ENCODE peak calls at places on chromosome 11, in ten cellular contexts. One of them, this sample, is unnamed.

GRCh38 chr11:89184021-89184420 is 6.3 kb downstream of the TYR start:
- DNase-seq in ovary: no peak
- DNase-seq in breast epithelium: no peak
- DNase-seq in suprapubic skin: no peak
- DNase-seq in K562: no peak
- DNase-seq in GM12878: no peak
- DNase-seq in HCT116: no peak
- DNase-seq in Peyer's patch: no peak
- DNase-seq in gastrocnemius medialis: no peak
- DNase-seq in tibial nerve: no peak
- DNase-seq in this sample: no peak

GRCh38 chr11:63273685-63274084 is 30.3 kb upstream of the SLC22A25 start:
- DNase-seq in ovary: no peak
- DNase-seq in breast epithelium: no peak
- DNase-seq in suprapubic skin: no peak
- DNase-seq in K562: no peak
- DNase-seq in GM12878: no peak
- DNase-seq in HCT116: no peak
- DNase-seq in Peyer's patch: no peak
- DNase-seq in gastrocnemius medialis: no peak
- DNase-seq in tibial nerve: no peak
- DNase-seq in this sample: no peak

GRCh38 chr11:465896-466538 is 15.9 kb downstream of the PTDSS2 start:
- DNase-seq in ovary: no peak
- DNase-seq in breast epithelium: no peak
- DNase-seq in suprapubic skin: no peak
- DNase-seq in K562: no peak
- DNase-seq in GM12878: no peak
- DNase-seq in HCT116: no peak
- DNase-seq in Peyer's patch: no peak
- DNase-seq in gastrocnemius medialis: no peak
- DNase-seq in tibial nerve: no peak
- DNase-seq in this sample: no peak

GRCh38 chr11:11464555-11464954 is 111.5 kb upstream of the CSNK2A3 start:
- DNase-seq in ovary: no peak
- DNase-seq in breast epithelium: no peak
- DNase-seq in suprapubic skin: no peak
- DNase-seq in K562: no peak
- DNase-seq in GM12878: no peak
- DNase-seq in HCT116: no peak
- DNase-seq in Peyer's patch: no peak
- DNase-seq in gastrocnemius medialis: no peak
- DNase-seq in tibial nerve: no peak
- DNase-seq in this sample: no peak

GRCh38 chr11:126034026-126034822 is 28.4 kb downstream of the CDON start:
- DNase-seq in ovary: no peak
- DNase-seq in breast epithelium: no peak
- DNase-seq in suprapubic skin: no peak
- DNase-seq in K562: no peak
- DNase-seq in GM12878: no peak
- DNase-seq in HCT116: no peak
- DNase-seq in Peyer's patch: no peak
- DNase-seq in gastrocnemius medialis: no peak
- DNase-seq in tibial nerve: no peak
- DNase-seq in this sample: no peak

GRCh38 chr11:39990413-39990812 is 1469.0 kb downstream of the LRRC4C start:
- DNase-seq in ovary: no peak
- DNase-seq in breast epithelium: no peak
- DNase-seq in suprapubic skin: no peak
- DNase-seq in K562: no peak
- DNase-seq in GM12878: no peak
- DNase-seq in HCT116: no peak
- DNase-seq in Peyer's patch: no peak
- DNase-seq in gastrocnemius medialis: no peak
- DNase-seq in tibial nerve: no peak
- DNase-seq in this sample: no peak

GRCh38 chr11:12546660-12547059 is 127.6 kb upstream of the TEAD1 start:
- DNase-seq in ovary: no peak
- DNase-seq in breast epithelium: no peak
- DNase-seq in suprapubic skin: no peak
- DNase-seq in K562: no peak
- DNase-seq in GM12878: no peak
- DNase-seq in HCT116: no peak
- DNase-seq in Peyer's patch: no peak
- DNase-seq in gastrocnemius medialis: no peak
- DNase-seq in tibial nerve: no peak
- DNase-seq in this sample: no peak

GRCh38 chr11:114399903-114400221 is 449 bp downstream of the C11orf71 start:
- DNase-seq in ovary: no peak
- DNase-seq in breast epithelium: peak
- DNase-seq in suprapubic skin: peak
- DNase-seq in K562: no peak
- DNase-seq in GM12878: peak
- DNase-seq in HCT116: no peak
- DNase-seq in Peyer's patch: no peak
- DNase-seq in gastrocnemius medialis: peak
- DNase-seq in tibial nerve: peak
- DNase-seq in this sample: no peak

GRCh38 chr11:64472593-64473455 is 113.9 kb downstream of the RPS6KA4 start:
- DNase-seq in ovary: no peak
- DNase-seq in breast epithelium: no peak
- DNase-seq in suprapubic skin: no peak
- DNase-seq in K562: peak
- DNase-seq in GM12878: no peak
- DNase-seq in HCT116: no peak
- DNase-seq in Peyer's patch: no peak
- DNase-seq in gastrocnemius medialis: no peak
- DNase-seq in tibial nerve: no peak
- DNase-seq in this sample: peak

GRCh38 chr11:69942333-69942820 is 123.2 kb upstream of the FGF3 start:
- DNase-seq in ovary: no peak
- DNase-seq in breast epithelium: no peak
- DNase-seq in suprapubic skin: no peak
- DNase-seq in K562: no peak
- DNase-seq in GM12878: no peak
- DNase-seq in HCT116: no peak
- DNase-seq in Peyer's patch: peak
- DNase-seq in gastrocnemius medialis: no peak
- DNase-seq in tibial nerve: no peak
- DNase-seq in this sample: no peak

GRCh38 chr11:74676596-74676995 is 54.6 kb downstream of the CHRDL2 start:
- DNase-seq in ovary: no peak
- DNase-seq in breast epithelium: no peak
- DNase-seq in suprapubic skin: no peak
- DNase-seq in K562: no peak
- DNase-seq in GM12878: no peak
- DNase-seq in HCT116: no peak
- DNase-seq in Peyer's patch: no peak
- DNase-seq in gastrocnemius medialis: no peak
- DNase-seq in tibial nerve: no peak
- DNase-seq in this sample: no peak

GRCh38 chr11:65316979-65317786 is 2.5 kb downstream of the CDC42EP2 start:
- DNase-seq in ovary: peak
- DNase-seq in breast epithelium: peak
- DNase-seq in suprapubic skin: peak
- DNase-seq in K562: no peak
- DNase-seq in GM12878: no peak
- DNase-seq in HCT116: peak
- DNase-seq in Peyer's patch: peak
- DNase-seq in gastrocnemius medialis: peak
- DNase-seq in tibial nerve: peak
- DNase-seq in this sample: no peak

GRCh38 chr11:111540114-111540920 is at the start of gene LAYN:
- DNase-seq in ovary: peak
- DNase-seq in breast epithelium: peak
- DNase-seq in suprapubic skin: no peak
- DNase-seq in K562: no peak
- DNase-seq in GM12878: no peak
- DNase-seq in HCT116: no peak
- DNase-seq in Peyer's patch: peak
- DNase-seq in gastrocnemius medialis: peak
- DNase-seq in tibial nerve: no peak
- DNase-seq in this sample: peak

DNA sequence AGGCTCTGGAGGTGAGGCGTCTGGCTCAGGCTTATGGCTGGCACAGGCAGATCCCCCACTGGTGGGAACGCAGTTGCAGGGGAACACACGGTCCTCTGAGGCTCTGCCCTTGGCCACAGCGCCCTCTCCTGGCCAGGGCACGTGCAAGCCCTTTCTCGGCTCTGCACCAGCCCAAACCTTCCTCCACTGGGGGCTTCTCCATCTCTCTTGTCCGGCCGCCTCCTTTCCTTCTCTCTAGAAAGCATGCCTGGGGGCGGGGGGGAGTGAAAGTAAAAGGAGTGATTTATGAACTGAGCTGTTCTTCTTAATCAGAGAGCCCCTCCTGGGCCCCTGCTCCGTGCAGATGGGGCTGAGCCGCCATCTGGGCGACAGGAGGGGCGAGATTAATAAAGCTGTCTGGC is 56.5 kb downstream of the TP53I11 start:
- DNase-seq in ovary: peak
- DNase-seq in breast epithelium: no peak
- DNase-seq in suprapubic skin: no peak
- DNase-seq in K562: peak
- DNase-seq in GM12878: no peak
- DNase-seq in HCT116: peak
- DNase-seq in Peyer's patch: peak
- DNase-seq in gastrocnemius medialis: no peak
- DNase-seq in tibial nerve: peak
- DNase-seq in this sample: peak
- TF ChIP-seq POLR2A in ovary: no peak
- TF ChIP-seq POLR2A in breast epithelium: no peak
- TF ChIP-seq POLR2A in suprapubic skin: no peak
- TF ChIP-seq POLR2A in K562: no peak
- TF ChIP-seq POLR2A in GM12878: no peak
- TF ChIP-seq POLR2A in HCT116: no peak
- TF ChIP-seq POLR2A in Peyer's patch: no peak
- TF ChIP-seq POLR2A in gastrocnemius medialis: no peak
- TF ChIP-seq POLR2A in tibial nerve: no peak
- TF ChIP-seq POLR2A in this sample: no peak

GRCh38 chr11:27471588-27472397 is 797 bp downstream of the LGR4 start:
- DNase-seq in ovary: peak
- DNase-seq in breast epithelium: peak
- DNase-seq in suprapubic skin: peak
- DNase-seq in K562: peak
- DNase-seq in GM12878: no peak
- DNase-seq in HCT116: no peak
- DNase-seq in Peyer's patch: peak
- DNase-seq in gastrocnemius medialis: peak
- DNase-seq in tibial nerve: no peak
- DNase-seq in this sample: peak
- TF ChIP-seq POLR2A in ovary: no peak
- TF ChIP-seq POLR2A in breast epithelium: no peak
- TF ChIP-seq POLR2A in suprapubic skin: no peak
- TF ChIP-seq POLR2A in K562: no peak
- TF ChIP-seq POLR2A in GM12878: no peak
- TF ChIP-seq POLR2A in HCT116: no peak
- TF ChIP-seq POLR2A in Peyer's patch: no peak
- TF ChIP-seq POLR2A in gastrocnemius medialis: no peak
- TF ChIP-seq POLR2A in tibial nerve: no peak
- TF ChIP-seq POLR2A in this sample: no peak

GRCh38 chr11:104000798-104001197 is 35.6 kb upstream of the DDI1 start:
- DNase-seq in ovary: no peak
- DNase-seq in breast epithelium: no peak
- DNase-seq in suprapubic skin: no peak
- DNase-seq in K562: no peak
- DNase-seq in GM12878: no peak
- DNase-seq in HCT116: no peak
- DNase-seq in Peyer's patch: no peak
- DNase-seq in gastrocnemius medialis: no peak
- DNase-seq in tibial nerve: no peak
- DNase-seq in this sample: no peak

GRCh38 chr11:104003491-104003890 is 32.9 kb upstream of the DDI1 start:
- DNase-seq in ovary: no peak
- DNase-seq in breast epithelium: no peak
- DNase-seq in suprapubic skin: no peak
- DNase-seq in K562: no peak
- DNase-seq in GM12878: no peak
- DNase-seq in HCT116: no peak
- DNase-seq in Peyer's patch: no peak
- DNase-seq in gastrocnemius medialis: no peak
- DNase-seq in tibial nerve: no peak
- DNase-seq in this sample: no peak

GRCh38 chr11:103998826-103999390 is 37.5 kb upstream of the DDI1 start:
- DNase-seq in ovary: no peak
- DNase-seq in breast epithelium: no peak
- DNase-seq in suprapubic skin: no peak
- DNase-seq in K562: no peak
- DNase-seq in GM12878: no peak
- DNase-seq in HCT116: no peak
- DNase-seq in Peyer's patch: no peak
- DNase-seq in gastrocnemius medialis: no peak
- DNase-seq in tibial nerve: no peak
- DNase-seq in this sample: no peak

GRCh38 chr11:104005234-104005855 is 31.1 kb upstream of the DDI1 start:
- DNase-seq in ovary: no peak
- DNase-seq in breast epithelium: no peak
- DNase-seq in suprapubic skin: no peak
- DNase-seq in K562: no peak
- DNase-seq in GM12878: no peak
- DNase-seq in HCT116: no peak
- DNase-seq in Peyer's patch: no peak
- DNase-seq in gastrocnemius medialis: no peak
- DNase-seq in tibial nerve: no peak
- DNase-seq in this sample: no peak

DNA sequence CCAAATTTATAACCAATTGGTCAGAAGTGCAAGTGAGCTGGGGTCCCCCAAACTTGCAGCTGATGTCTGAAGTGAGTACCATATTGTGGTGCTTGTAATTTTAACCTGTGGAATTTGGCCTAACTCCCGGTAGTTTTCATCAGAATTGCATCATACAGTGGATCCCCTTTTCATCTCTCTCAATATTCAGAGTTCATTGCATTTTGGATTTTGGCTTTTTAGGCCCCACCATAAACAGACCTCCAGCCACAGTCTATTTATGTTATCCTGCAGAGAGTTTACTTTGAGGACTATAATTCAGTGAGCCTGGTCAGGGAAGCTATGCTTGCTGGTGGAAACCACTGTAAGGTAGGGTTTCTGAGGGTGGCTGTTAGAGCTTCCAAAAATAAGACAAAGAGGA is 35.0 kb upstream of the DDI1 start:
- DNase-seq in ovary: no peak
- DNase-seq in breast epithelium: no peak
- DNase-seq in suprapubic skin: no peak
- DNase-seq in K562: no peak
- DNase-seq in GM12878: no peak
- DNase-seq in HCT116: no peak
- DNase-seq in Peyer's patch: no peak
- DNase-seq in gastrocnemius medialis: no peak
- DNase-seq in tibial nerve: no peak
- DNase-seq in this sample: peak
- TF ChIP-seq POLR2A in ovary: no peak
- TF ChIP-seq POLR2A in breast epithelium: no peak
- TF ChIP-seq POLR2A in suprapubic skin: no peak
- TF ChIP-seq POLR2A in K562: no peak
- TF ChIP-seq POLR2A in GM12878: no peak
- TF ChIP-seq POLR2A in HCT116: no peak
- TF ChIP-seq POLR2A in Peyer's patch: no peak
- TF ChIP-seq POLR2A in gastrocnemius medialis: no peak
- TF ChIP-seq POLR2A in tibial nerve: no peak
- TF ChIP-seq POLR2A in this sample: no peak

GRCh38 chr11:48066881-48067800 is 86.8 kb downstream of the PTPRJ start:
- DNase-seq in ovary: no peak
- DNase-seq in breast epithelium: no peak
- DNase-seq in suprapubic skin: no peak
- DNase-seq in K562: no peak
- DNase-seq in GM12878: no peak
- DNase-seq in HCT116: no peak
- DNase-seq in Peyer's patch: no peak
- DNase-seq in gastrocnemius medialis: no peak
- DNase-seq in tibial nerve: no peak
- DNase-seq in this sample: no peak
- TF ChIP-seq POLR2A in ovary: no peak
- TF ChIP-seq POLR2A in breast epithelium: no peak
- TF ChIP-seq POLR2A in suprapubic skin: no peak
- TF ChIP-seq POLR2A in K562: no peak
- TF ChIP-seq POLR2A in GM12878: no peak
- TF ChIP-seq POLR2A in HCT116: no peak
- TF ChIP-seq POLR2A in Peyer's patch: no peak
- TF ChIP-seq POLR2A in gastrocnemius medialis: no peak
- TF ChIP-seq POLR2A in tibial nerve: no peak
- TF ChIP-seq POLR2A in this sample: no peak

This sample was measured in erythroblast.